ENCODE peak calls at places on chromosomes 1 and 21, in seven cellular contexts. T is lower lobe of right lung; G is fibroblast of lung; F is head of caudate nucleus; X is CD8-positive, alpha-beta T cell; J is stimulated activated CD4-positive, alpha-beta T cell treated with anti-CD3 and anti-CD28 coated beads, Interleukin-1b, Interleukin-23, amount 100 ng/mL, for 48 hours; K is hypothalamus. W is an unnamed sample.

GRCh38 chr1:160675641-160676410 is 29.0 kb upstream of the SLAMF1 start:
- DNase-seq in G (peak; percentile 43), K (no peak), X (peak; percentile 49), T (peak; percentile 84), J (peak; percentile 84), F (peak; percentile 65), W (peak; percentile 32)

GRCh38 chr1:8427493-8427892 is 109.6 kb downstream of the SLC45A1 start:
- DNase-seq in K (no peak), J (no peak), X (no peak), G (no peak), F (no peak), T (no peak), W (no peak)

GRCh38 chr1:239765163-239765562 is 326.5 kb upstream of the FMN2 start:
- DNase-seq in F (no peak), K (no peak), J (no peak), T (no peak), G (no peak), X (no peak), W (no peak)

GRCh38 chr1:15916417-15916816 is 59.5 kb downstream of the ZBTB17 start:
- DNase-seq in F (no peak), G (peak; percentile 18), T (no peak), K (no peak), X (no peak), J (no peak), W (no peak)

GRCh38 chr1:94783342-94784264 is 36.6 kb upstream of the SLC44A3 start:
- DNase-seq in X (no peak), T (peak; percentile 86), F (no peak), J (no peak), K (no peak), G (peak; percentile 96), W (peak; percentile 94)

GRCh38 chr1:39110325-39110851 is 84.2 kb downstream of the NDUFS5 start:
- DNase-seq in X (no peak), G (peak; percentile 84), K (no peak), F (no peak), T (no peak), J (no peak), W (no peak)

GRCh38 chr1:226034482-226034881 is 28.0 kb upstream of the H3-3A start:
- DNase-seq in F (peak; percentile 61), X (no peak), J (no peak), T (peak; percentile 86), G (peak; percentile 100), K (peak; percentile 15), W (no peak)

GRCh38 chr1:24045766-24046165 is 65.6 kb upstream of the SRSF10 start:
- DNase-seq in X (no peak), J (no peak), K (no peak), F (no peak), G (peak; percentile 67), T (no peak), W (no peak)

GRCh38 chr1:168408531-168409242 is 128.0 kb downstream of the TBX19 start:
- DNase-seq in J (peak; percentile 79), G (no peak), T (no peak), F (no peak), K (no peak), X (no peak), W (peak; percentile 81)

GRCh38 chr1:5312870-5313269 is 658.5 kb downstream of the AJAP1 start:
- DNase-seq in X (no peak), F (no peak), T (peak; percentile 67), G (no peak), J (no peak), K (no peak), W (no peak)

GRCh38 chr1:183449223-183449770 is 23.0 kb upstream of the SMG7 start:
- DNase-seq in X (no peak), G (no peak), J (no peak), K (no peak), F (no peak), T (no peak), W (no peak)

GRCh38 chr1:31723828-31724359 is 20.1 kb upstream of the COL16A1 start:
- DNase-seq in X (peak; percentile 16), G (peak; percentile 67), J (peak; percentile 39), K (no peak), T (peak; percentile 72), F (peak; percentile 68), W (peak; percentile 61)

GRCh38 chr1:90716552-90717355 is at the start of gene BARHL2:
- DNase-seq in K (no peak), T (no peak), J (no peak), F (no peak), X (no peak), G (no peak), W (no peak)

GRCh38 chr1:25695066-25695990 is 78.7 kb downstream of the MAN1C1 start:
- DNase-seq in J (no peak), T (peak; percentile 75), F (no peak), K (no peak), G (peak; percentile 100), X (no peak), W (peak; percentile 84)

GRCh38 chr1:36157115-36157903 is 1.3 kb downstream of the MAP7D1 start:
- DNase-seq in X (no peak), F (peak; percentile 40), G (peak; percentile 25), K (no peak), J (no peak), T (no peak), W (no peak)

GRCh38 chr21:29638761-29639327 is 301.0 kb downstream of the GRIK1 start:
- DNase-seq in X (no peak), F (no peak), G (no peak), K (no peak), T (no peak), J (no peak), W (no peak)

GRCh38 chr1:19113362-19114092 is 96.5 kb downstream of the UBR4 start:
- DNase-seq in T (no peak), J (peak; percentile 23), K (no peak), G (peak; percentile 19), F (peak; percentile 49), X (no peak), W (peak; percentile 77)

GRCh38 chr21:33546076-33546475 is 3.2 kb downstream of the SON start:
- DNase-seq in X (no peak), G (no peak), K (no peak), F (no peak), J (no peak), T (no peak), W (no peak)

GRCh38 chr1:102732927-102733326 is 375.4 kb downstream of the COL11A1 start:
- DNase-seq in X (no peak), K (no peak), F (no peak), T (no peak), J (no peak), G (no peak), W (no peak)

GRCh38 chr1:207918571-207918970 is 7.6 kb upstream of the CD34 start:
- DNase-seq in G (no peak), F (no peak), X (no peak), T (no peak), J (no peak), K (no peak), W (no peak)

GRCh38 chr21:35178812-35179211 is 129.7 kb upstream of the RUNX1 start:
- DNase-seq in K (no peak), J (peak; percentile 26), F (no peak), T (no peak), G (peak; percentile 38), X (no peak), W (no peak)

GRCh38 chr1:244196890-244197289 is 145.8 kb downstream of the ZBTB18 start:
- DNase-seq in T (no peak), F (no peak), J (no peak), G (no peak), K (no peak), X (no peak), W (no peak)

GRCh38 chr1:243738020-243738419 is 112.0 kb downstream of the AKT3 start:
- DNase-seq in G (no peak), F (peak; percentile 38), X (no peak), T (no peak), J (no peak), K (no peak), W (no peak)

GRCh38 chr1:6118415-6118814 is 61.7 kb downstream of the CHD5 start:
- DNase-seq in G (peak; percentile 5), X (no peak), K (no peak), F (no peak), J (no peak), T (no peak), W (no peak)

GRCh38 chr1:41977329-41977728 is 58.6 kb upstream of the HIVEP3 start:
- DNase-seq in X (no peak), G (no peak), J (no peak), K (no peak), T (no peak), F (no peak), W (no peak)

GRCh38 chr1:160005070-160005469 is 26.7 kb downstream of the PIGM start:
- DNase-seq in T (no peak), J (no peak), F (no peak), K (no peak), X (no peak), G (no peak), W (no peak)

GRCh38 chr1:178282949-178283367 is 189.1 kb downstream of the RASAL2 start:
- DNase-seq in X (no peak), J (no peak), F (no peak), K (no peak), G (peak; percentile 86), T (no peak), W (peak; percentile 62)

W was measured in kidney glomerular epithelial cell.